ENCODE peak calls at places on chromosomes 4 and X, in six cellular contexts. One of them, this sample, is unnamed.

GRCh38 chr4:1193206-1194027 is 21.0 kb upstream of the SPON2 start:
- DNase-seq in H9: peak
- DNase-seq in trophoblast cell: no peak
- DNase-seq in IMR-90: no peak
- DNase-seq in mesenchymal stem cell: no peak
- DNase-seq in neuronal stem cell: no peak
- DNase-seq in this sample: no peak

GRCh38 chrX:10755477-10756334 is 135.3 kb upstream of the MID1 start:
- DNase-seq in H9: peak
- DNase-seq in trophoblast cell: peak
- DNase-seq in IMR-90: peak
- DNase-seq in mesenchymal stem cell: peak
- DNase-seq in neuronal stem cell: peak
- DNase-seq in this sample: peak

GRCh38 chrX:13669246-13669689 is 16.3 kb downstream of the TCEANC start:
- DNase-seq in H9: no peak
- DNase-seq in trophoblast cell: peak
- DNase-seq in IMR-90: peak
- DNase-seq in mesenchymal stem cell: peak
- DNase-seq in neuronal stem cell: no peak
- DNase-seq in this sample: no peak

GRCh38 chrX:136694491-136695087 is 46.6 kb downstream of the CD40LG start:
- DNase-seq in H9: peak
- DNase-seq in trophoblast cell: no peak
- DNase-seq in IMR-90: peak
- DNase-seq in mesenchymal stem cell: peak
- DNase-seq in neuronal stem cell: peak
- DNase-seq in this sample: no peak

GRCh38 chr4:71765349-71765748 is 18.5 kb downstream of the GC start:
- DNase-seq in H9: peak
- DNase-seq in trophoblast cell: no peak
- DNase-seq in IMR-90: peak
- DNase-seq in mesenchymal stem cell: no peak
- DNase-seq in neuronal stem cell: no peak
- DNase-seq in this sample: no peak

GRCh38 chrX:119734897-119735339 is 23.5 kb upstream of the SOWAHD start:
- DNase-seq in H9: no peak
- DNase-seq in trophoblast cell: no peak
- DNase-seq in IMR-90: no peak
- DNase-seq in mesenchymal stem cell: no peak
- DNase-seq in neuronal stem cell: no peak
- DNase-seq in this sample: no peak

GRCh38 chr4:101597204-101597603 is 193.3 kb upstream of the BANK1 start:
- DNase-seq in H9: no peak
- DNase-seq in trophoblast cell: no peak
- DNase-seq in IMR-90: no peak
- DNase-seq in mesenchymal stem cell: no peak
- DNase-seq in neuronal stem cell: no peak
- DNase-seq in this sample: no peak

GRCh38 chrX:107205770-107206696 is at the start of the genes DNAAF6 and NUP62CL:
- DNase-seq in H9: peak
- DNase-seq in trophoblast cell: peak
- DNase-seq in IMR-90: no peak
- DNase-seq in mesenchymal stem cell: peak
- DNase-seq in neuronal stem cell: peak
- DNase-seq in this sample: peak

GRCh38 chr4:154078504-154079350 is 289.8 kb upstream of the SFRP2 start:
- DNase-seq in H9: no peak
- DNase-seq in trophoblast cell: no peak
- DNase-seq in IMR-90: no peak
- DNase-seq in mesenchymal stem cell: no peak
- DNase-seq in neuronal stem cell: no peak
- DNase-seq in this sample: no peak

GRCh38 chr4:47722176-47722575 is 115.7 kb downstream of the CORIN start:
- DNase-seq in H9: no peak
- DNase-seq in trophoblast cell: no peak
- DNase-seq in IMR-90: no peak
- DNase-seq in mesenchymal stem cell: no peak
- DNase-seq in neuronal stem cell: no peak
- DNase-seq in this sample: no peak

GRCh38 chr4:122703868-122704267 is 28.6 kb upstream of the BBS12 start:
- DNase-seq in H9: no peak
- DNase-seq in trophoblast cell: no peak
- DNase-seq in IMR-90: no peak
- DNase-seq in mesenchymal stem cell: no peak
- DNase-seq in neuronal stem cell: no peak
- DNase-seq in this sample: no peak

GRCh38 chr4:120897981-120898719 is 24.4 kb downstream of the PRDM5 start:
- DNase-seq in H9: no peak
- DNase-seq in trophoblast cell: no peak
- DNase-seq in IMR-90: no peak
- DNase-seq in mesenchymal stem cell: no peak
- DNase-seq in neuronal stem cell: no peak
- DNase-seq in this sample: no peak

GRCh38 chrX:24339911-24340310 is 20.5 kb upstream of the SUPT20HL1 start:
- DNase-seq in H9: no peak
- DNase-seq in trophoblast cell: no peak
- DNase-seq in IMR-90: no peak
- DNase-seq in mesenchymal stem cell: no peak
- DNase-seq in neuronal stem cell: no peak
- DNase-seq in this sample: no peak

GRCh38 chr4:40269133-40269532 is 66.0 kb upstream of the CHRNA9 start:
- DNase-seq in H9: no peak
- DNase-seq in trophoblast cell: no peak
- DNase-seq in IMR-90: no peak
- DNase-seq in mesenchymal stem cell: no peak
- DNase-seq in neuronal stem cell: no peak
- DNase-seq in this sample: no peak

GRCh38 chr4:53307819-53308773 is 57.8 kb downstream of the SCFD2 start:
- DNase-seq in H9: no peak
- DNase-seq in trophoblast cell: no peak
- DNase-seq in IMR-90: peak
- DNase-seq in mesenchymal stem cell: no peak
- DNase-seq in neuronal stem cell: no peak
- DNase-seq in this sample: no peak

GRCh38 chr4:1866095-1866755 is 5.0 kb upstream of the NSD2 start:
- DNase-seq in H9: no peak
- DNase-seq in trophoblast cell: no peak
- DNase-seq in IMR-90: no peak
- DNase-seq in mesenchymal stem cell: no peak
- DNase-seq in neuronal stem cell: no peak
- DNase-seq in this sample: no peak

GRCh38 chr4:46270986-46271596 is 118.8 kb downstream of the GABRA2 start:
- DNase-seq in H9: no peak
- DNase-seq in trophoblast cell: no peak
- DNase-seq in IMR-90: peak
- DNase-seq in mesenchymal stem cell: peak
- DNase-seq in neuronal stem cell: no peak
- DNase-seq in this sample: no peak

GRCh38 chr4:83040269-83040668 is 5.3 kb downstream of the COPS4 start:
- DNase-seq in H9: no peak
- DNase-seq in trophoblast cell: no peak
- DNase-seq in IMR-90: no peak
- DNase-seq in mesenchymal stem cell: no peak
- DNase-seq in neuronal stem cell: no peak
- DNase-seq in this sample: no peak

GRCh38 chrX:51847463-51847862 is 46.0 kb upstream of the MAGED1 start:
- DNase-seq in H9: no peak
- DNase-seq in trophoblast cell: no peak
- DNase-seq in IMR-90: no peak
- DNase-seq in mesenchymal stem cell: no peak
- DNase-seq in neuronal stem cell: no peak
- DNase-seq in this sample: no peak

GRCh38 chr4:30746735-30747134 is 26.6 kb downstream of the PCDH7 start:
- DNase-seq in H9: no peak
- DNase-seq in trophoblast cell: no peak
- DNase-seq in IMR-90: no peak
- DNase-seq in mesenchymal stem cell: no peak
- DNase-seq in neuronal stem cell: no peak
- DNase-seq in this sample: no peak

GRCh38 chr4:152038238-152038637 is 277.4 kb upstream of the GATB start:
- DNase-seq in H9: no peak
- DNase-seq in trophoblast cell: peak
- DNase-seq in IMR-90: peak
- DNase-seq in mesenchymal stem cell: peak
- DNase-seq in neuronal stem cell: no peak
- DNase-seq in this sample: no peak

GRCh38 chr4:180542445-180543100 is 1700.6 kb upstream of the TENM3 start:
- DNase-seq in H9: no peak
- DNase-seq in trophoblast cell: no peak
- DNase-seq in IMR-90: peak
- DNase-seq in mesenchymal stem cell: peak
- DNase-seq in neuronal stem cell: no peak
- DNase-seq in this sample: no peak

GRCh38 chr4:823761-824460 is 2.0 kb downstream of the CPLX1 start:
- DNase-seq in H9: no peak
- DNase-seq in trophoblast cell: no peak
- DNase-seq in IMR-90: no peak
- DNase-seq in mesenchymal stem cell: no peak
- DNase-seq in neuronal stem cell: no peak
- DNase-seq in this sample: no peak

DNA sequence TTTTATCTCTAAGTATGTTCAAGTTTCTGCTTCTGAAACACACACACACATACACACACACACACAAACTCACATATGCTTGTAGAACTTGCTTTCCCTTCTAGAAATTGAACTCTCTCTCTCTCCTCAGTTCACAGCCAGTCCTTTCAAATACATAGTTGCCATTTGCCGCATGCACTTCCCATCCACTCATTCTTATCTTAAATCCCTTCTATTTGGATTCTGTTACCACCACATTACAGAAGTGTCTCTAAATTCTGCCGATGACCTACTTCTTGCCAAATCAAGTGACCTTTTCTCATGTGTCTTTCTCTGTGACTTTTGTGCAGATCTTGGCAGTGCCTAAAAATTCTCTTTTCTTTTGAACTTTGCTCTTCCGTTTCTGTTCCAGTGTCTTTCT is 7.5 kb upstream of the MYOZ2 start:
- DNase-seq in H9: no peak
- DNase-seq in trophoblast cell: no peak
- DNase-seq in IMR-90: no peak
- DNase-seq in mesenchymal stem cell: no peak
- DNase-seq in neuronal stem cell: no peak
- DNase-seq in this sample: no peak
- H3K14ac ChIP-seq in H9: no peak
- H3K14ac ChIP-seq in trophoblast cell: no peak
- H3K14ac ChIP-seq in IMR-90: no peak
- H3K14ac ChIP-seq in mesenchymal stem cell: no peak
- H3K14ac ChIP-seq in neuronal stem cell: no peak
- H3K14ac ChIP-seq in this sample: no peak

DNA sequence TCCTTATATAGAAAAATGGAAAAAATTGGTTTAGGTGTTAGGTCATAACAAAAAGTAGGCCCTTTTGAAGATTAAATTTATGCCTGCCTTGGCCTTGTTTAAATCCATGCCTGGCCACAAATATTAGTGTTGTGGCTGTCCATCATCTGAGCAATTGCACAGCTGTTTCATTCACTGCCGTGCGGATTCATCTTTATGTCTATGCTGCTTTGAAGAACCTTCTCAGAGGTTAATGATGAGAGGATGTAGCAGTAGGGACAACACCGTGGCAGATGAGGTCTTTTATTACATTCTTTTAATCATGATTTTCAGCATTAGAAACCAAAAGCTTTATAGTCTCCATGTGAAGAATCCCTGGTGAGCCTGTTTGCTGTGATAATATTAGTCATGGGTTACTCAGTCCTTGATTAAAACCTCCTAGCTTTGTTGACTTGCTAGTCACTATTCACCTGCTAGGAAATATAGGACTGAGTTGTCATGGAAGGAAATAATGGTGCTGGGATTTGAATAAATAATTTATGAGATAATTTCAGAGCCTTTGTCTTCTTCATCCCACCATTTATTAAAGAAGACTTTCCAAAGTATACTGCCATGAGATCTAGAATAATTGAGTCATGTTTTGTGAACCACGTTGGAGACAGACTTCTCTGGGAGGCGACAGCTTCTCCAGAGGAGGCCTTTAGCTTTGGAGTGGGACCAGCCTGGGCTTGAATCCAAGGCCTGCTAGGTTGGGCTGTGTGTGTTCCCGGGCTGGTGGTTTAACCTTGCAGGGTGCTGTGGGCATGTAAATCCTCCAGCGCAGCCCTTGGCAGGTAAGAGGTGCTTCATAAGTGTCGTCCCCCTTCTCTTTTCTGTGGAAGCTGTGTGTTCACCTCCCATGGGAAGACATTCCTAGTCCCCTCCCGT is 53.5 kb downstream of the PTTG2 start:
- DNase-seq in H9: no peak
- DNase-seq in trophoblast cell: no peak
- DNase-seq in IMR-90: peak
- DNase-seq in mesenchymal stem cell: no peak
- DNase-seq in neuronal stem cell: no peak
- DNase-seq in this sample: no peak
- H3K14ac ChIP-seq in H9: no peak
- H3K14ac ChIP-seq in trophoblast cell: no peak
- H3K14ac ChIP-seq in IMR-90: no peak
- H3K14ac ChIP-seq in mesenchymal stem cell: no peak
- H3K14ac ChIP-seq in neuronal stem cell: no peak
- H3K14ac ChIP-seq in this sample: no peak

GRCh38 chrX:69069086-69069445 is 96.2 kb downstream of the PJA1 start:
- DNase-seq in H9: no peak
- DNase-seq in trophoblast cell: no peak
- DNase-seq in IMR-90: no peak
- DNase-seq in mesenchymal stem cell: no peak
- DNase-seq in neuronal stem cell: no peak
- DNase-seq in this sample: no peak
- H3K14ac ChIP-seq in H9: no peak
- H3K14ac ChIP-seq in trophoblast cell: no peak
- H3K14ac ChIP-seq in IMR-90: no peak
- H3K14ac ChIP-seq in mesenchymal stem cell: no peak
- H3K14ac ChIP-seq in neuronal stem cell: no peak
- H3K14ac ChIP-seq in this sample: no peak

DNA sequence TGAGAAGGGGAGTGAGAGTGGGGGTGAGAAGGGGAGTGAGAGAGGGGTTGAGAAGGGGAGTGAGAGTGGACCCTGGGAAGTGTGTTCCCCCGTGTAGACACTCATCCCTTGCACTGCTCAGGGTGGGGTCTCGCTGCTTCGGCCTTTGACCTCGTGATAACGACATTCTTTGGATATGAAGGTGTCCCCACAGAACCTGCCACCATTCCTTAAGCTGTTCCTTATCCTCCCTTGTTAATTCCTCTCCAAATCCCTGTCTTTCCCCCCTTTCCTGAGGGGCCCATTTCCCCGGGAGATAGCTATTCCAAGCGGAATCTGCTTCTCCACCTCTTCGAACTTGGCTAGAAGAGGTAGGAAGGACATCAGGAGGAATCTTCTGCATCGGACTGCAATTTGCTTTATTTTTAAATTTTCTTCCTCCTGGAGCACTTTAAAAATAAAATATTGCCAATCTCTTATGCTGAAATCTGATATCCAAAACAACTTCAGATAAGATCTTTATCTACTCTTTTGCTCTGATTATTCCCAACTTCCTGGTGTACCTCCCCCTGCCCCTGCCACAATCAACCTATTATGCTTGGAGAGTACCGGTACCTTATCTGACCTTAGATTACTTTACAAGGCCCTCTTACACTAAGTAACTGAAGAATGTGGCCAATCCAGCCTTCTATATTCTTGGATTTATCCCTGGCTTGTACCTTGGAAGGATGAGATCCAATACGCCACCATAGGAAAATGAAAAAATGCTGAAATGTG is 15.6 kb downstream of the TRIML1 start:
- DNase-seq in H9: no peak
- DNase-seq in trophoblast cell: no peak
- DNase-seq in IMR-90: no peak
- DNase-seq in mesenchymal stem cell: no peak
- DNase-seq in neuronal stem cell: no peak
- DNase-seq in this sample: no peak
- H3K14ac ChIP-seq in H9: no peak
- H3K14ac ChIP-seq in trophoblast cell: no peak
- H3K14ac ChIP-seq in IMR-90: no peak
- H3K14ac ChIP-seq in mesenchymal stem cell: no peak
- H3K14ac ChIP-seq in neuronal stem cell: no peak
- H3K14ac ChIP-seq in this sample: no peak

This sample was measured in H1.